ENCODE peak calls at places on chromosome 17, in four cellular contexts. C, V, X and K are unnamed samples. For H3K36me3 and H3K4me1, the result is how much of the 10 kb centered on the place peaks cover.

GRCh38 chr17:50396261-50397110 is 837 bp downstream of the LRRC59 start:
- DNase-seq in X (no peak), C (no peak), V (peak), K (no peak)

GRCh38 chr17:57369509-57369945 is 113.2 kb downstream of the MSI2 start:
- DNase-seq in C (no peak), X (no peak), V (peak), K (no peak)

GRCh38 chr17:2172447-2172938 is 117.6 kb downstream of the HIC1 start:
- DNase-seq in C (no peak), V (no peak), X (no peak), K (no peak)

GRCh38 chr17:4420692-4421131 is 13.0 kb upstream of the SPNS3 start:
- DNase-seq in X (peak), C (no peak), V (peak), K (no peak)

GRCh38 chr17:55726440-55726839 is 3.8 kb upstream of the TMEM100 start:
- DNase-seq in V (no peak), X (no peak), C (no peak), K (no peak)

GRCh38 chr17:64259436-64259835 is 3.6 kb downstream of the TEX2 start:
- DNase-seq in C (no peak), V (no peak), X (no peak), K (no peak)

GRCh38 chr17:33968350-33969044 is 286.6 kb upstream of the CCL2 start:
- DNase-seq in V (no peak), X (peak), C (no peak), K (no peak)

GRCh38 chr17:16282522-16282921 is 65.5 kb downstream of the PIGL start:
- DNase-seq in V (no peak), X (no peak), C (no peak), K (no peak)

GRCh38 chr17:79220715-79221291 is 146.2 kb downstream of the ENGASE start:
- DNase-seq in C (no peak), X (no peak), V (no peak), K (no peak)

DNA sequence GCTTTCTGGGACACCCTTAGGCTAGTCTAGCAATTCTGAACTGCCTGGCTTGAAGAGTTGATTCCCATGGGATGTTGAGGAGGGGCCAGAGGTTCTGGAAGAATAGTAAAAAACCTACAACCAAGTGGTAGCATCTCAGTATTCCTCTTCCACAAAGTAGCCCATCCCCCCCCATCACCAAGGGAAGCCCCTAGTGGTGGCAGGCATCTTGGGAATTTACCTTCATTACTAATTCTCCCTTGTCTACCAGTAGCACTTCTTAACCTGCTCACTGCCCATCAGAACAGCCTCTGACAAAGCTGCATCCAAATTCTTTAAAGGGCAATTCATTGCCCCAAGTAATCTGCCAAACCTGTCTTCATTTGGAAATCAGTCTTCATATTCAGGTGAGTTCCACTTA is 12.8 kb upstream of the RAB11FIP4 start:
- DNase-seq in C (no peak), X (no peak), V (no peak), K (peak)
- H3K36me3 ChIP-seq in C (under half), X (under half), V (under half), K (under half)

GRCh38 chr17:29143894-29144293 is 36.3 kb downstream of the MYO18A start:
- DNase-seq in C (no peak), V (peak), X (no peak), K (no peak)

GRCh38 chr17:29140631-29141483 is 39.3 kb downstream of the MYO18A start:
- DNase-seq in X (no peak), V (no peak), C (no peak), K (no peak)

GRCh38 chr17:29138991-29139682 is 41.1 kb downstream of the MYO18A start:
- DNase-seq in C (no peak), X (no peak), V (no peak), K (no peak)

GRCh38 chr17:29140051-29140582 is 40.1 kb downstream of the MYO18A start:
- DNase-seq in V (no peak), C (no peak), X (no peak), K (no peak)

GRCh38 chr17:29141484-29141835 is 38.7 kb downstream of the MYO18A start:
- DNase-seq in X (no peak), C (no peak), V (no peak), K (no peak)
- H3K4me1 ChIP-seq in X (under half), C (under half), V (under half), K (under half)

GRCh38 chr17:49193513-49194296 is 16.7 kb downstream of the GNGT2 start:
- DNase-seq in C (no peak), V (no peak), X (peak), K (no peak)

GRCh38 chr17:49190932-49191331 is 19.4 kb downstream of the GNGT2 start:
- DNase-seq in X (no peak), C (no peak), V (no peak), K (no peak)

GRCh38 chr17:49194297-49194607 is 16.1 kb downstream of the GNGT2 start:
- DNase-seq in V (no peak), C (no peak), X (no peak), K (no peak)

GRCh38 chr17:49191917-49192741 is 18.2 kb downstream of the GNGT2 start:
- DNase-seq in V (peak), X (peak), C (peak), K (peak)

GRCh38 chr17:49191407-49191916 is 18.9 kb downstream of the GNGT2 start:
- DNase-seq in C (no peak), X (no peak), V (no peak), K (no peak)
- TF ChIP-seq SUZ12 in C (no peak), X (no peak), V (no peak), K (no peak)

GRCh38 chr17:47165137-47165536 is 24.0 kb downstream of the CDC27 start:
- DNase-seq in V (no peak), X (no peak), C (no peak), K (no peak)

GRCh38 chr17:47164263-47164662 is 24.8 kb downstream of the CDC27 start:
- DNase-seq in V (no peak), X (no peak), C (no peak), K (no peak)

GRCh38 chr17:47159315-47159714 is 29.8 kb downstream of the CDC27 start:
- DNase-seq in V (no peak), C (no peak), X (no peak), K (no peak)

GRCh38 chr17:47161988-47162622 is 27.0 kb downstream of the CDC27 start:
- DNase-seq in V (no peak), X (no peak), C (no peak), K (no peak)
- H3K36me3 ChIP-seq in V (half or more), X (under half), C (under half), K (half or more)

DNA sequence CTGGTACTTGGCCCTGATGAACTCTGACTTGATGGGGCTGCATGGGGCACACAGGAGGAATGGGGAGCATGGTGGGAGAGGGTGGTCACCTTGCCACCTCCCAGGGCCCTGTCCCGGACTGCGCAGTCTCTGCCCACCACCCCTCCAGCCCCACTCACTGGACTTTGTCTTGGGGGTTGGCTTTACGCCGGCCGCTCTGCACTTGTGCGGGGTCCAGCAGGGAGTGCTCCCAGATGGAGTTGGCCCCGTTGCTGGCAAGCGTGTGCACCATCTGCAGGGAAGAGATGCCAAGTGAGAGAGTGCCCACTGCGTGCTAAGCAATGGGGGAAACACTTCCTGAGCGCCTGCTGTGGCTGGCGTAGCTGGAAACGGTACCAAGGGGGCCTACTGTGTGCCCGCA is 6.7 kb downstream of the GIT1 start:
- DNase-seq in V (no peak), C (no peak), X (no peak), K (no peak)
- H3K4me1 ChIP-seq in V (under half), C (under half), X (under half), K (under half)

GRCh38 chr17:8022358-8023038 is 16.4 kb upstream of the ALOX15B start:
- DNase-seq in V (no peak), X (no peak), C (no peak), K (peak)
- TF ChIP-seq SUZ12 in V (no peak), X (no peak), C (no peak), K (no peak)

DNA sequence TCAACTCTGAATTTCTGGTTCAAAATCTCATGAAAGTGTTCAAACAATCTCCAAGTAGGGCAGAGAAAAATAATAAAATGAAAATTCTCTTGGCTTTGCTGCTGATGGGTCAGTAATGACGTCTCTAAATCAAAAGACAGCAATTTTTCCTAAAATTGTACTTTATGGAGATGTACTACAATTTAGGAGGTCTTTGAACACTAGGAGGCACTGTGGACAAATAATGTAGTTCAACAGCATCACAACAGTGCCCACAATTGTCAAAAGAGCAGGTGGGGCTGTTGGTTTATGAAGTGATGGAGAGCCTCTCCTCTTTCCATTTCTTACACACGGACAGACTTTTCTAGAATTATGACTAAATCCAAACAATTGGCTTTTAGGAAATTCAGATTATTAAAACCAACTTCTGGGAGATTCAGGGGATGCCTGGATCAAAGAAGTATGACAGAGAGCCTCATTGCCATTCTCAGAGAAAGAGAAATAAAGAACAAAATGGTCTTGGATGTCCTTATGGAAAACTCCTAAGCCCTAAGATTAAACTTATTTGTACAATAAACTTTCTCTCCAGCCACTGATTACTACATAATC is 23.8 kb downstream of the EZH1 start:
- DNase-seq in X (no peak), C (no peak), V (peak), K (peak)
- H3K36me3 ChIP-seq in X (under half), C (under half), V (half or more), K (under half)

GRCh38 chr17:76373481-76373825 is 11.0 kb upstream of the SPHK1 start:
- DNase-seq in C (no peak), V (no peak), X (no peak), K (no peak)

GRCh38 chr17:76368545-76368944 is 14.8 kb upstream of the PRPSAP1 start:
- DNase-seq in V (no peak), C (no peak), X (no peak), K (no peak)

GRCh38 chr17:76370261-76370993 is 14.0 kb upstream of the SPHK1 start:
- DNase-seq in X (no peak), V (no peak), C (no peak), K (no peak)

GRCh38 chr17:76369804-76370203 is 14.6 kb upstream of the SPHK1 start:
- DNase-seq in C (no peak), V (no peak), X (no peak), K (no peak)

DNA sequence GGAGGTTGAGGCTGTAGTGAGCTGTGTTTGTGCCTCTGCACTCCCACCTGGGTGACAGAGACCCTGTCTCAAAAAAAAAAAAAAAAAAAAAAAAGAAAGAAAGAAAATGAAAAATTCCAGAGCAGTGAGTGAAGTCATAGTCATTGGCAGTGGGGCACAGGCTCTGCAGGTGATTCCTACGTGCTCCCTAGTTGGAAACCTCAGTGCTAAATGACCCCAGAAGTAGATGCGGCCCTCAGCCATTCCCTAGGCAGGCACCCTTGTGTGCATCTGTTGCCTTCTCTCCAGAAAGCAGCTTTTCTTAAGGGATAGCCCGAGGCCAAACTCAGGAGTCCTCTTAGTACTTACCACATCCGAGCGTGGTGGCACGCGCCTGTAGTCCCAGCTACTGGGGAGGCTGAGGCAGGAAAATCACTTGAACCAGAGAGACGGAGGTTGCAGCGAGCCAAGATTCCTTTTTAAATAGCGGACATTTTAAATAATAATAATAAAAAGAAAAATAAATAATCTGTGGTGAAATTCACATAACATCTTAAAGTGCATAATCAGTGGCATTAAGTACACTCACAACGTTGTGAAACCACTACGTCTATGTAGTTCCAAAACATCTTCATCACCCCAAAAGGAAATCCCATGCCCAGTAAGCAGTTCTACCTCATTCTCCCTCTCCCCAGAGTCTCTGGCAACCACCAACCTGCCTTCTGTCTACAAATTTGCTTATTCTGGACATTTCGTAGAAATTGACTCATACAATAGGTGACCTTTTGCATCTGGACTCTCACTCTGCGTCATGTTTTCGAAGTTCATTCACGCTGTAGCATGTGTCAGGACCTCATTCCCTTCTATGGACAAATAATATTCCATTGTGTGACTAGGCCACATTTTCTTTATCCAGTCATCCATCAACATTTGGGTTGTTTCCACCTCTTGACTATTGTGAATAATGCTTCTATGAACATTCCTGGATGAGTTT is 12.5 kb upstream of the SPHK1 start:
- DNase-seq in V (no peak), X (no peak), C (no peak), K (no peak)
- H3K4me1 ChIP-seq in V (half or more), X (under half), C (under half), K (under half)

GRCh38 chr17:31321481-31321880 is at the start of gene EVI2A:
- DNase-seq in X (peak), C (no peak), V (no peak), K (no peak)
- TF ChIP-seq SUZ12 in X (no peak), C (no peak), V (no peak), K (no peak)

DNA sequence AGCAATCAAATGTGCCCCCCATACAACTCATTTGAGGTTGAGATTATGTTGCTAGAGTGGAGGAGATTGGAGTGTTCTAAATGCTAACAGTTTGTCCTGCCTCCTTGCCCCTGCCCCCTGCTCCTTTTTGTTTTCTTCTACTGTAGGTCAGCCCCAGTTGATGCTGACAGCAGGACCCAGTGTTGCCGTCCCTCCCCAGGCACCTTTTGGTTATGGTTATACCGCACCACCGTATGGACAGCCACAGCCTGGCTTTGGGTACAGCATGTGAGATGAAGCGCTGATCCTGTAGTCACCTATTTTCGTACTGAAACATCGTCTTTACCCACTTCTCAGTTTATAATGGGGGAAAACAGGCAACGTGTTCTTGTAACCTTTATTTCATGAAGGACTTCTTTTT is 13.6 kb downstream of the PTRH2 start:
- DNase-seq in V (no peak), X (no peak), C (no peak), K (no peak)
- H3K36me3 ChIP-seq in V (half or more), X (under half), C (half or more), K (half or more)